ENCODE peak calls at places on chromosomes 13 and 19, in seven cellular contexts. E, L, D, V, O, P and H are unnamed samples.

GRCh38 chr13:111007209-111007608 is 92.3 kb upstream of the ANKRD10 start:
- DNase-seq in D (no peak), E (no peak), V (no peak), L (no peak), O (no peak), P (no peak), H (no peak)

GRCh38 chr13:86020350-86021002 is 221.3 kb upstream of the SLITRK6 start:
- DNase-seq in O (no peak), E (peak; percentile 7), L (no peak), D (no peak), P (no peak), V (no peak), H (no peak)

GRCh38 chr19:6039541-6040225 is 61.7 kb upstream of the RANBP3 start:
- DNase-seq in V (peak; percentile 49), D (no peak), L (no peak), P (no peak), O (no peak), E (no peak), H (no peak)

GRCh38 chr13:72696590-72696989 is 30.8 kb downstream of the MZT1 start:
- DNase-seq in V (no peak), E (no peak), L (no peak), D (no peak), P (no peak), O (no peak), H (no peak)

GRCh38 chr13:71454509-71454908 is 412.5 kb downstream of the DACH1 start:
- DNase-seq in O (no peak), P (no peak), V (no peak), L (no peak), D (no peak), E (no peak), H (no peak)

GRCh38 chr13:30477346-30478235 is 11.9 kb upstream of the HMGB1 start:
- DNase-seq in P (no peak), E (no peak), L (no peak), D (no peak), O (no peak), V (peak; percentile 63), H (no peak)

GRCh38 chr19:16828990-16829821 is at the start of gene SIN3B:
- DNase-seq in V (peak; percentile 97), L (peak; percentile 92), E (peak; percentile 90), O (peak; percentile 14), P (peak; percentile 85), D (peak; percentile 93), H (peak; percentile 58)

GRCh38 chr19:19223060-19223459 is 11.3 kb downstream of the NCAN start:
- DNase-seq in O (no peak), V (no peak), L (no peak), E (no peak), P (no peak), D (no peak), H (no peak)

GRCh38 chr13:110128546-110128945 is 178.4 kb downstream of the COL4A1 start:
- DNase-seq in O (no peak), E (no peak), L (no peak), P (no peak), V (no peak), D (no peak), H (no peak)

GRCh38 chr19:2652504-2653099 is 49.9 kb downstream of the GNG7 start:
- DNase-seq in P (no peak), V (no peak), O (no peak), E (no peak), D (no peak), L (no peak), H (no peak)

GRCh38 chr13:109836629-109837607 is 50.5 kb upstream of the IRS2 start:
- DNase-seq in V (no peak), L (no peak), P (peak; percentile 41), E (no peak), O (no peak), D (no peak), H (no peak)

GRCh38 chr13:107554355-107554905 is 660.9 kb downstream of the LIG4 start:
- DNase-seq in O (no peak), E (no peak), V (no peak), L (no peak), P (no peak), D (no peak), H (no peak)

GRCh38 chr13:112182831-112183543 is 116.0 kb downstream of the SOX1 start:
- DNase-seq in L (no peak), O (no peak), P (peak; percentile 49), E (no peak), V (no peak), D (no peak), H (no peak)

GRCh38 chr13:110308377-110309158 is 1.5 kb downstream of the COL4A2 start:
- DNase-seq in E (peak; percentile 34), D (peak; percentile 84), P (no peak), L (no peak), V (no peak), O (no peak), H (no peak)

GRCh38 chr13:40464349-40464748 is 202.1 kb downstream of the FOXO1 start:
- DNase-seq in P (no peak), O (no peak), V (no peak), D (no peak), E (no peak), L (no peak), H (no peak)

GRCh38 chr13:48448963-48449614 is 36.2 kb upstream of the LPAR6 start:
- DNase-seq in O (no peak), P (no peak), D (no peak), L (no peak), E (no peak), V (no peak), H (no peak)

GRCh38 chr19:41366089-41366488 is 2.1 kb upstream of the B9D2 start:
- DNase-seq in L (no peak), P (no peak), V (no peak), E (no peak), D (no peak), O (no peak), H (no peak)
- TF ChIP-seq CTCF in L (no peak), P (no peak), V (peak; percentile 26), E (peak; percentile 14), D (peak; percentile 21), O (no peak), H (no peak)

DNA sequence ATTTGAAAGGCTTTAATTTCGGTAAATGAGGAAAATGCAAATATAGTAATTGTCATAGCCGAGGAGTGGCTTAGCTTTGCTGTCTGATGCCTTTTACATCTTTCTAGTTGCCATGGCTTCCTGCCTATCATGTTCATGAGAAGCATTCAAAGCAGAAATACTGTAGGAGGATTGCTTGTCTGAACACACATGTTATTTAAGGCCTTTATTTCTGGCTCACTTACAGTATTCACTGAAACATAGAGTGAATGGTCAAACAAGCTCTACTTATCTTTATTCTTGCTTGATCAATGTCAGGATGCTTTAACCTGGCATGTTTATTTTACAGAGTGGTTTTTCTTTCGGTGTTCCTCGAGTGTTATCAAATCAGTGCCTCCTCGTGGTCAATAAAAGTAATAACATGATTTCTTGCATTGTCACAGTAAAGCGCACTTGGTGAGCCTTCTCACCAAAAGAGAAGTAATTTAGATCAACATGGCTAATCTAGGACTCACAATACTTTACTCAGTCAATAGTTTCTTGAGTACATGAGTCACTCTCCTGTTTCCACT is 73.5 kb upstream of the PCDH17 start:
- DNase-seq in E (peak; percentile 33), V (no peak), O (no peak), D (peak; percentile 67), L (no peak), P (no peak), H (no peak)
- TF ChIP-seq CTCF in E (no peak), V (peak; percentile 3), O (no peak), D (peak; percentile 64), L (no peak), P (no peak), H (no peak)

GRCh38 chr19:33245948-33246728 is 20.5 kb upstream of the SLC7A10 start:
- DNase-seq in P (no peak), O (no peak), L (peak; percentile 71), V (no peak), E (no peak), D (no peak), H (no peak)
- TF ChIP-seq CTCF in P (peak; percentile 78), O (no peak), L (peak; percentile 54), V (no peak), E (peak; percentile 56), D (peak; percentile 54), H (no peak)

DNA sequence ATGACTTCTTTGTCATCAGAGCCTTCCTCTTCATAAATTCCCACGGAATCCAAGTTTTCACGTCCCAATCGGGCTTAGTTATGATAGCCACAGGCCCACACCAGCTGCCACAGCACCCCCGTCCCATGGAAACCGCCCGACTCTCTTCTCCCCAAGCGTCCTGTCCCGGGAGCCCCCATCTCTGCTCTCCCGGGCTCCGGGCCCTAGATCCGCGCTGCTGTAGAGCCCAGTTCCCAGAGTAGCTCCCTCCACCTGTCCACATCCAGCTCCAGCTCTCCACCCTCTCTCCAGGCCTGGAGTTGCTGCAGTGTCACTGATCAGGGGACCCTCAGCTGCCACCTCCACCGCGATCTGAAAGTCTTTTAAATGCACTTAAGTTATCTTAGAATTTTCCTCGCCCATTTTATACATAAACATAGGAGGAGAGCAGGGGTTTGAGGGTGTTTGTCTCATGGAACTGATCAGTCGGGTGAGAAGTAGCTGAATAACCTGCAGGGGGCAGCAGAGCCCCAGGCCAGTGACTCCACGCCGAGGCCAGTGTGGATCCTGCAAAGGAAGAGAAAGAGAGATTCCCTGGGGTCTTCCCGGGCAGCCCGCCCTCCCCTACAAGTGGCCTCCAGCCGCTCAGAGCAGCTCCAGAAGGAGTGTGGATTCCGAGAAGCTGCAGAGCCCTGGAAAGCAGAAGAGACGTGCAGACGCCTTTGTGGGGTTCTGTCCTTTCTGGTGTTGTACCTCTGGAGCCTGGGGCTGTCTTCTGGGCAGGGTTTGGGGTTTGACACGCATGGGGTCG is 1.1 kb upstream of the ZNF763 start:
- DNase-seq in V (peak; percentile 81), D (peak; percentile 92), P (peak; percentile 78), O (peak; percentile 46), E (peak; percentile 87), L (peak; percentile 91), H (peak; percentile 64)
- TF ChIP-seq CTCF in V (peak; percentile 79), D (peak; percentile 95), P (peak; percentile 86), O (peak; percentile 83), E (peak; percentile 84), L (peak; percentile 84), H (no peak)

GRCh38 chr19:48835734-48836088 is 580 bp downstream of the HSD17B14 start:
- DNase-seq in V (peak; percentile 94), L (peak; percentile 97), O (peak; percentile 89), D (peak; percentile 95), P (peak; percentile 95), E (peak; percentile 94), H (peak; percentile 100)

GRCh38 chr19:48837586-48838191 is 1.4 kb upstream of the HSD17B14 start:
- DNase-seq in O (no peak), L (no peak), V (no peak), E (no peak), D (peak; percentile 69), P (no peak), H (no peak)

GRCh38 chr19:48837081-48837524 is 812 bp upstream of the HSD17B14 start:
- DNase-seq in P (peak; percentile 89), L (peak; percentile 75), D (peak; percentile 99), O (peak; percentile 93), E (peak; percentile 96), V (peak; percentile 96), H (peak; percentile 79)

GRCh38 chr19:48833977-48834376 is 2.3 kb downstream of the HSD17B14 start:
- DNase-seq in V (no peak), O (no peak), L (no peak), E (no peak), P (no peak), D (no peak), H (no peak)

GRCh38 chr19:48836089-48837017 is at the start of gene HSD17B14:
- DNase-seq in L (no peak), D (peak; percentile 91), O (peak; percentile 14), P (peak; percentile 53), E (peak; percentile 66), V (no peak), H (no peak)
- TF ChIP-seq CTCF in L (no peak), D (no peak), O (no peak), P (no peak), E (no peak), V (no peak), H (no peak)